ENCODE peak calls at places on chromosome 1, in eight cellular contexts. V is right lobe of liver, D is foreskin fibroblast, A is NCI-H1105 treated with DMSO at 0.1 percent for 48 hours, B is ecto neural progenitor cell, O is DMS153, E is right cardiac atrium, P is RKO. T is an unnamed sample.

GRCh38 chr1:110677016-110677415 is 2.3 kb upstream of the KCNA3 start:
- DNase-seq in V (no peak), D (no peak), A (peak; percentile 89), B (no peak), O (peak; percentile 71), E (no peak), P (no peak), T (no peak)

GRCh38 chr1:206498685-206499084 is 8.6 kb upstream of the RASSF5 start:
- DNase-seq in V (no peak), D (no peak), A (no peak), B (no peak), O (no peak), E (no peak), P (no peak), T (no peak)

GRCh38 chr1:1779691-1780597 is 1.7 kb upstream of the NADK start:
- DNase-seq in V (peak; percentile 52), D (peak; percentile 79), A (no peak), B (no peak), O (peak; percentile 70), E (peak; percentile 75), P (no peak), T (peak; percentile 32)

GRCh38 chr1:67830226-67830625 is 3.0 kb downstream of the GNG12 start:
- DNase-seq in V (no peak), D (no peak), A (no peak), B (no peak), O (no peak), E (no peak), P (peak; percentile 91), T (no peak)

GRCh38 chr1:198893763-198894444 is 255.1 kb downstream of the PTPRC start:
- DNase-seq in V (no peak), D (no peak), A (no peak), B (no peak), O (no peak), E (no peak), P (no peak), T (no peak)

GRCh38 chr1:19425643-19426245 is 59.6 kb downstream of the CAPZB start:
- DNase-seq in V (no peak), D (no peak), A (peak; percentile 49), B (no peak), O (peak; percentile 11), E (no peak), P (no peak), T (no peak)

GRCh38 chr1:199287632-199288031 is 648.8 kb downstream of the PTPRC start:
- DNase-seq in V (no peak), D (peak; percentile 28), A (no peak), B (no peak), O (no peak), E (no peak), P (peak; percentile 40), T (no peak)

GRCh38 chr1:81553503-81553902 is 247.2 kb upstream of the ADGRL2 start:
- DNase-seq in V (no peak), D (no peak), A (no peak), B (no peak), O (no peak), E (no peak), P (no peak), T (no peak)

GRCh38 chr1:180169641-180170155 is 15.0 kb downstream of the QSOX1 start:
- DNase-seq in V (no peak), D (no peak), A (no peak), B (no peak), O (no peak), E (no peak), P (no peak), T (no peak)